ENCODE peak calls at places on chromosomes 2 and 18, in seven cellular contexts. R is globus pallidus, T is AG08395, F is OCI-LY7, D is endothelial cell of umbilical vein, Y is hippocampal formation, V is head of caudate nucleus. A is an unnamed sample.

GRCh38 chr2:200662727-200663126 is 76.9 kb downstream of the AOX1 start:
- DNase-seq in R (no peak), F (no peak), D (no peak), T (peak), Y (no peak), V (no peak), A (no peak)

GRCh38 chr2:69926849-69927515 is 12.1 kb downstream of the MXD1 start:
- DNase-seq in D (no peak), T (no peak), V (no peak), Y (no peak), F (no peak), R (no peak), A (no peak)

GRCh38 chr2:223044092-223044836 is 7.7 kb upstream of the KCNE4 start:
- DNase-seq in R (no peak), D (peak), T (no peak), Y (no peak), F (no peak), V (no peak), A (no peak)

GRCh38 chr2:222451270-222451674 is 26.9 kb downstream of the SGPP2 start:
- DNase-seq in T (peak), F (no peak), R (no peak), Y (no peak), V (no peak), D (no peak), A (no peak)

GRCh38 chr2:212712991-212713390 is 174.4 kb upstream of the ERBB4 start:
- DNase-seq in R (no peak), V (no peak), D (no peak), F (no peak), Y (no peak), T (no peak), A (no peak)

GRCh38 chr18:13809025-13809384 is 14.9 kb upstream of the MC5R start:
- DNase-seq in R (no peak), Y (no peak), V (no peak), D (no peak), F (no peak), T (no peak), A (no peak)

GRCh38 chr2:242011991-242012764 is 142.6 kb downstream of the RTP5 start:
- DNase-seq in R (no peak), Y (no peak), D (no peak), T (no peak), F (no peak), V (no peak), A (peak)

GRCh38 chr2:209974566-209974965 is 27.9 kb upstream of the RPE start:
- DNase-seq in Y (no peak), F (no peak), V (no peak), T (no peak), D (no peak), R (no peak), A (no peak)

GRCh38 chr18:35466334-35466733 is 31.4 kb downstream of the INO80C start:
- DNase-seq in R (no peak), V (no peak), F (no peak), D (no peak), Y (no peak), T (no peak), A (no peak)

GRCh38 chr2:161063074-161063945 is 96.9 kb upstream of the TANK start:
- DNase-seq in R (peak), Y (peak), T (peak), V (peak), D (peak), F (peak), A (peak)

GRCh38 chr2:239274391-239275001 is 126.3 kb downstream of the HDAC4 start:
- DNase-seq in V (no peak), Y (no peak), T (peak), F (no peak), D (no peak), R (no peak), A (peak)

GRCh38 chr2:214379227-214379626 is 31.6 kb upstream of the VWC2L start:
- DNase-seq in D (no peak), R (no peak), F (no peak), T (no peak), Y (no peak), V (no peak), A (no peak)

GRCh38 chr2:10215393-10215935 is 87.2 kb upstream of the HPCAL1 start:
- DNase-seq in T (no peak), V (no peak), F (no peak), R (no peak), Y (no peak), D (no peak), A (no peak)

GRCh38 chr2:139992078-139992477 is 1211.9 kb upstream of the NXPH2 start:
- DNase-seq in R (no peak), Y (no peak), D (no peak), T (no peak), V (no peak), F (no peak), A (no peak)

GRCh38 chr2:1421731-1422130 is 8.5 kb downstream of the TPO start:
- DNase-seq in D (no peak), V (no peak), Y (no peak), T (no peak), F (no peak), R (no peak), A (no peak)

GRCh38 chr2:18671363-18671762 is 82.0 kb upstream of the NT5C1B start:
- DNase-seq in D (no peak), V (no peak), T (no peak), Y (no peak), R (no peak), F (no peak), A (no peak)

GRCh38 chr2:159118115-159118858 is 149.8 kb downstream of the TANC1 start:
- DNase-seq in F (peak), T (peak), V (peak), Y (peak), D (peak), R (peak), A (peak)

GRCh38 chr2:202633470-202633869 is 1.3 kb upstream of the FAM117B start:
- DNase-seq in V (no peak), T (no peak), F (no peak), R (no peak), D (no peak), Y (no peak), A (no peak)

GRCh38 chr2:173553589-173553988 is 198.9 kb downstream of the CDCA7 start:
- DNase-seq in Y (no peak), D (no peak), T (peak), F (no peak), R (no peak), V (no peak), A (no peak)

GRCh38 chr2:1731512-1731962 is 12.8 kb downstream of the PXDN start:
- DNase-seq in Y (no peak), V (no peak), R (no peak), T (peak), F (no peak), D (no peak), A (peak)

GRCh38 chr18:22650247-22650646 is 232.5 kb upstream of the CTAGE1 start:
- DNase-seq in R (no peak), T (no peak), F (no peak), V (no peak), D (no peak), Y (no peak), A (no peak)

GRCh38 chr18:12839526-12840196 is 44.4 kb downstream of the PTPN2 start:
- DNase-seq in T (peak), R (peak), V (no peak), D (no peak), Y (no peak), F (peak), A (no peak)

GRCh38 chr2:218658671-218659257 is 659 bp downstream of the ZNF142 start:
- DNase-seq in D (peak), Y (no peak), F (peak), R (peak), V (no peak), T (peak), A (no peak)

GRCh38 chr2:64322433-64322832 is 131.5 kb upstream of the LGALSL start:
- DNase-seq in R (no peak), T (no peak), D (no peak), V (no peak), F (no peak), Y (no peak), A (no peak)

GRCh38 chr2:171018522-171018921 is 89.5 kb downstream of the GORASP2 start:
- DNase-seq in V (no peak), T (no peak), Y (no peak), F (no peak), R (no peak), D (no peak), A (no peak)

GRCh38 chr18:3815991-3816390 is 366.0 kb downstream of the TGIF1 start:
- DNase-seq in D (no peak), R (no peak), T (no peak), F (no peak), Y (no peak), V (no peak), A (no peak)

GRCh38 chr2:174121178-174121577 is 127.2 kb downstream of the OLA1 start:
- DNase-seq in T (no peak), F (no peak), Y (no peak), D (peak), V (no peak), R (no peak), A (no peak)

A was measured in sigmoid colon.